ENCODE peak calls at places on chromosomes 13 and 19, in six cellular contexts. C is uterus, B is Peyer's patch, L is stomach, V is tibial nerve, Q is sigmoid colon. F is an unnamed sample. For H3K36me3, the result is how much of the 10 kb centered on the place peaks cover.

GRCh38 chr19:43700368-43701015 is 15.4 kb upstream of the IRGC start:
- DNase-seq in C (peak), B (no peak), L (peak), V (peak), Q (peak), F (peak)

GRCh38 chr19:16355293-16356043 is 30.8 kb downstream of the KLF2 start:
- DNase-seq in C (peak), B (no peak), L (no peak), V (no peak), Q (no peak), F (no peak)

GRCh38 chr13:102729560-102730275 is 34.9 kb upstream of the METTL21C start:
- DNase-seq in C (no peak), B (no peak), L (no peak), V (no peak), Q (no peak), F (no peak)

GRCh38 chr13:23583491-23583890 is 13.3 kb downstream of the TNFRSF19 start:
- DNase-seq in C (no peak), B (no peak), L (no peak), V (no peak), Q (no peak), F (no peak)

GRCh38 chr19:17183271-17183757 is 31.8 kb upstream of the USE1 start:
- DNase-seq in C (no peak), B (no peak), L (no peak), V (no peak), Q (no peak), F (no peak)

GRCh38 chr13:48833412-48833811 is 142.3 kb upstream of the FNDC3A start:
- DNase-seq in C (no peak), B (no peak), L (no peak), V (no peak), Q (no peak), F (no peak)

GRCh38 chr13:50708461-50708860 is 135.0 kb downstream of the DLEU7 start:
- DNase-seq in C (no peak), B (no peak), L (no peak), V (no peak), Q (no peak), F (no peak)

GRCh38 chr19:33463194-33463593 is 58.4 kb downstream of the PEPD start:
- DNase-seq in C (no peak), B (no peak), L (no peak), V (no peak), Q (no peak), F (no peak)

GRCh38 chr13:106140476-106140875 is 395.0 kb downstream of the EFNB2 start:
- DNase-seq in C (no peak), B (no peak), L (no peak), V (no peak), Q (no peak), F (no peak)

GRCh38 chr19:35281303-35281702 is 1.0 kb upstream of the HAMP start:
- DNase-seq in C (no peak), B (no peak), L (no peak), V (no peak), Q (no peak), F (no peak)

DNA sequence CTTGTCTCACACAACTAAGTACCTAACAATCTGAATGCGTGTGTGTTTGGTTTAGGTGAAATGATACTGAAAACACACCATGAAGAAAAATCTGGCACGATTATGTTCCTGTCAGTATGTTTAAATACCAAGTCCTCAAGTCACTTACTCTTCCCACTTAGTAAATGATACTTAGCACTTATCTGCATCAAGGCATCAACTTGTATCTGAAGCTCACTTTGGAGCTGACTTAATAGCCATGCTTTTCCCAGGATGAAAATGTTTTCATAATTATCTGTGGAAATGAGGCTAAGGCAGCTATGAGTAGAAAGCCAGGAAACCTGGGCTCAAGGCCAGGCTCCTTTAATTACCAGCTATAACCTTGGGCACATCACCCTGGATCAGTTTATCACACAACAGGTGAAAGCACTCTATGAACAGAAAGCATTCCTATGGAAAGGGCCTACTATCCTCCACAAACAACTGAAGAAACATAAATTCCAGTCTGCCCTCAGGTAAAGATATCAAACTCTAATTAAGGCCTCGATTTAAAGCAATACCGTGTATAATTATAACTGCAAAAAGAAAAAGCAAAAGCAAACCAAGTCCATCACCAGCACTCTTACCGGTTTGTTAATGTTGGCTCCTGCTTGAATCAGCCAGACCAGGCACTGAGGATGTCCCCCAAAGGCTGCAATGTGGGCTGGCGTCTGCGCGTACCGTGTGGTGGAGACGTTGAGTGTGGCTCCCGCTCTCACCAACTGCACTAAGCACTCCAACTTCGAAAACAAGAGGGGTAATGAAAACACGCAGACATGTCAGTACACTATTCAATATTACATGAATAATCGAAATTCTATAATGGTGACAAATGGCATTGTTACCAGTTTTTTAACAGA is 4.6 kb downstream of the ANKRD10 start:
- DNase-seq in C (no peak), B (no peak), L (no peak), V (no peak), Q (no peak), F (no peak)
- H3K36me3 ChIP-seq in C (under half), B (under half), L (under half), V (under half), Q (under half), F (under half)

GRCh38 chr13:44735806-44736205 is 159.7 kb upstream of the TSC22D1 start:
- DNase-seq in C (no peak), B (no peak), L (peak), V (no peak), Q (no peak), F (no peak)

GRCh38 chr13:44738463-44738862 is 162.3 kb upstream of the TSC22D1 start:
- DNase-seq in C (no peak), B (no peak), L (no peak), V (no peak), Q (no peak), F (no peak)

GRCh38 chr13:44739539-44739938 is 163.4 kb upstream of the TSC22D1 start:
- DNase-seq in C (no peak), B (no peak), L (no peak), V (no peak), Q (no peak), F (no peak)

GRCh38 chr13:44734204-44734707 is 158.1 kb upstream of the TSC22D1 start:
- DNase-seq in C (no peak), B (no peak), L (peak), V (no peak), Q (no peak), F (peak)

DNA sequence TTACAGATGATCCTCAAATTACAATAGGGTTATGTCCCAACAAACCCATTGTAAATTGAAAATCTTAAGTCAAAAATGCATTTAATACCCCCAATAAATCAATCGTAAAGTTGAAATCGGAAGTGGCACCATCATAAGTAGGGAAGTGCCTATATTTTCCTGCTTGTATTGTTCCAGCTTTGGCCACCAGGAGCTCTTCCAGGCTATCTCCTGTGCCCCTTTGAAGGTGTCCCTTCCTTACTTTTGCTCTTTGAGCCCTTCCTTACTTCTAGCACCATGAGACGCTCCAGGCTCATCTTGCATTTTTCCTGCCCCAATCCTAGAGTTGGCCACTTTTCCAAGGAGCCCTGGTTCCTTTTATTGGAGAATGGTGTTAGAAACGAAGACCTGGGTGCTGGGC is 163.0 kb upstream of the TSC22D1 start:
- DNase-seq in C (no peak), B (no peak), L (no peak), V (no peak), Q (no peak), F (no peak)
- TF ChIP-seq CTCF in C (no peak), B (no peak), L (no peak), V (no peak), Q (no peak), F (no peak)

DNA sequence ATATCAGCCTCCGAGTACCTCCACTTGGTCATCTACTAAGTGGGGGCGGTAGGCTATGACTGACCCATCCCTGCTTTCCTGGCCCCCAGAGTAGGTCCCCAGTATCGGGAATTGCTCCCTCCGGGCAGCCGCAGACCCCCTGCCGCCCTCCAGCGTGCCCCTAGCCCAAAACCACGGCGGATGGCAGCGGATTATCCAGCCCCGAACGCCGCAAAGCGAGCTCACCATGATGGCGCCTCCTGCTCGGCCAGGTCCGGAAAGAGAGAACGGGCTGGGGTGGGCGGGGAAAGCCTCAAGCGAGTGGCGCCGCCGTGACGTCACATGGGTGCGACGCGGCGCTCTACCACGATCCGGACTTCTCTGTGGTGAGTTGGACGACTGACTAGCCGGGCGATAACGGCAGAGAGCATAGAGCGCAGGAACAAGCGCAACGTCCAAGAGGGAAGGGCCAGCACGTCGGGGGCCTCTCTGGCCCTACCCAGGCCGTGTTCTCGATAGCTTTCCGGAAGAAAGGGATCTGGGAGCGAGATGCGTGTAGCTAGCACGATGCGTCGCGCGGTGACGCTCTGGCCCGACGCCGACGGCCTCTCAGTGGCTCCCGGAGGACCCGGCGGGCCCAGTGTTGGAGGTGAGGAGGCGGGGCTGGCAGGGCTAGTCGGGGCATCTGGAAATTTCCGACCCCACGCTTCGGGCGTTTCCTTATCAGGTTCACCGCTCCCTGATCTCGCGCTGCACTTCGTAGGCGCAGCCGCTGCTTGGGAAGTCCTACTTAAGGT is at the start of the genes RPL18 and SPHK2:
- DNase-seq in C (peak), B (peak), L (peak), V (peak), Q (peak), F (peak)
- TF ChIP-seq POLR2A in C (peak), B (peak), L (peak), V (peak), Q (peak), F (peak)

DNA sequence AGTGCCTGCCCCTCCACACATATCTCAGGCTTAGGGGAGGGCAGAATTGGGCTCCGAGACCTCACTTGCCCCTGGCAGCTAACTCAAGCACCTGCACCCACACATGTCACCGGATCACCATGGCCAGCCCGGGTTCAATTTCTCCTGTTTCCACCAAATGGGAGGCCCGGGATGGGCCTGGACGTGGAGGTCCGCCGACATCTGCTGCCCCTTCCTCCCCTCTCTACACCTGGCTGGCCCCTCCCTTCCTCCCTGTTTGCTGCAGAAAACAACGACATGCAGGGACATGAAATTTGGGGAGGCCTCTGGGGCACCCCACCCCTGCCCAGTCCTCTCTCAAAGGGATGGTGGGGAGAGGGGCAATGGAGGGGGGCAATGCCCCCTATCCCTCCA is 1.3 kb downstream of the PRKD2 start:
- DNase-seq in C (no peak), B (no peak), L (no peak), V (no peak), Q (peak), F (no peak)
- H3K36me3 ChIP-seq in C (under half), B (under half), L (under half), V (under half), Q (under half), F (under half)

DNA sequence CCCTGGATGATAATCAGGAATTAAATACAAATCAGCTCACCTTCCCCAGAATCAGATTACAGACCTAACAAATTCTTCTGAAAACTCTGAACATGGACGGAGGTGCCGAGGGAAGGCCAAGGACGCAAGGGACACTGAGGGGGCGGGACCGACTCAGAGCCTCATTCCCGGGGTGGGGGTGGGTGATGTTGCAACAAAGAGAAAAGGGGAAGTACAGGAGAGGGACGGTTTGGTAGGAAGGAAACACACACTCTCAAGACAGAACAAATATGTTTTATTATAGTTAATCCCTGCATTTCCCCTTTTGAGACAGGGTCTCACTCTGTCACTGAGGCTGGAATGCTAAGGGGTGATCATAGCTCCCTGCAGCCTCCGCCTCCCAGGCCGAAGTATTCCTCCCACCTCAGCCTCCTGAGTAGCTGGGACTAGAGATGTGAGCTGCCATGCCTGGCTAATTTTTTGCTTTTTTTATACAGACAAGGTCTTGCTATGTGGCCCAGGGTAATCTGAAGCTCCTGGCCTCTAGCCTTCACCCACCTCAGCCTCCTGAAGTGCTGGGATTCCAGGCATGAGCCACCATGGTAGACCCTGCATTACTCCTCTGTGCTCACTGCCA is 786 bp upstream of the LILRA2 start:
- DNase-seq in C (no peak), B (no peak), L (no peak), V (peak), Q (no peak), F (peak)
- TF ChIP-seq CTCF in C (no peak), B (no peak), L (no peak), V (no peak), Q (no peak), F (no peak)

F was measured in body of pancreas.